ENCODE peak calls at places on chromosomes 12 and 14, in eight cellular contexts. N is ovary; U is left ventricle myocardium inferior; V is adrenal gland; G is endothelial cell of umbilical vein; Y is CD8-positive, alpha-beta memory T cell; O is stomach; W is fibroblast of lung. F is an unnamed sample.

GRCh38 chr12:107032266-107032665 is 45.3 kb upstream of the MTERF2 start:
- DNase-seq in N (no peak), U (no peak), V (no peak), G (no peak), Y (no peak), O (no peak), W (no peak), F (no peak)

GRCh38 chr14:88695873-88696272 is 96.9 kb downstream of the EML5 start:
- DNase-seq in N (no peak), U (no peak), V (no peak), G (no peak), Y (no peak), O (no peak), W (peak; percentile 3), F (no peak)

GRCh38 chr12:120677765-120678473 is 9.0 kb upstream of the MLEC start:
- DNase-seq in N (no peak), U (peak; percentile 47), V (peak; percentile 77), G (peak; percentile 78), Y (no peak), O (no peak), W (no peak), F (peak; percentile 27)

GRCh38 chr12:11649413-11650278 is at the start of gene ETV6:
- DNase-seq in N (peak; percentile 84), U (peak; percentile 64), V (peak; percentile 80), G (peak; percentile 82), Y (peak; percentile 36), O (peak; percentile 73), W (peak; percentile 97), F (peak; percentile 84)

GRCh38 chr14:59299731-59300130 is 111.3 kb downstream of the DAAM1 start:
- DNase-seq in N (no peak), U (no peak), V (no peak), G (no peak), Y (no peak), O (no peak), W (no peak), F (no peak)

GRCh38 chr14:33851366-33851765 is 99.5 kb downstream of the EGLN3 start:
- DNase-seq in N (no peak), U (no peak), V (no peak), G (no peak), Y (no peak), O (no peak), W (no peak), F (no peak)

GRCh38 chr12:22625671-22626251 is 790 bp downstream of the ETNK1 start:
- DNase-seq in N (peak; percentile 58), U (peak; percentile 14), V (peak; percentile 60), G (peak; percentile 67), Y (peak; percentile 22), O (peak; percentile 28), W (peak; percentile 43), F (peak; percentile 47)

GRCh38 chr14:89264196-89264800 is 152.7 kb downstream of the FOXN3 start:
- DNase-seq in N (no peak), U (no peak), V (no peak), G (no peak), Y (no peak), O (no peak), W (no peak), F (no peak)

GRCh38 chr14:101734241-101734847 is 27.2 kb upstream of the PPP2R5C start:
- DNase-seq in N (no peak), U (no peak), V (no peak), G (no peak), Y (no peak), O (no peak), W (no peak), F (no peak)

GRCh38 chr12:25195056-25195971 is at the start of the genes DNAI7 and ETFRF1:
- DNase-seq in N (peak; percentile 98), U (peak; percentile 99), V (peak; percentile 99), G (peak; percentile 96), Y (peak; percentile 96), O (peak; percentile 99), W (peak; percentile 91), F (peak; percentile 97)

GRCh38 chr12:131226345-131227265 is 272.9 kb downstream of the ADGRD1 start:
- DNase-seq in N (no peak), U (no peak), V (no peak), G (no peak), Y (no peak), O (no peak), W (no peak), F (no peak)

GRCh38 chr14:50633954-50634353 is 34.2 kb downstream of the SAV1 start:
- DNase-seq in N (no peak), U (no peak), V (no peak), G (no peak), Y (no peak), O (no peak), W (no peak), F (no peak)

GRCh38 chr12:52715416-52715815 is 12.1 kb upstream of the KRT77 start:
- DNase-seq in N (no peak), U (no peak), V (no peak), G (no peak), Y (no peak), O (peak; percentile 29), W (no peak), F (no peak)

GRCh38 chr12:92955997-92956663 is 27.0 kb upstream of the EEA1 start:
- DNase-seq in N (no peak), U (no peak), V (no peak), G (peak; percentile 80), Y (no peak), O (no peak), W (peak; percentile 71), F (peak; percentile 88)

GRCh38 chr12:71694099-71694820 is 8.4 kb downstream of the TMEM19 start:
- DNase-seq in N (no peak), U (no peak), V (no peak), G (no peak), Y (no peak), O (no peak), W (no peak), F (no peak)

GRCh38 chr12:108837680-108838079 is 19.7 kb downstream of the SSH1 start:
- DNase-seq in N (no peak), U (no peak), V (no peak), G (no peak), Y (no peak), O (no peak), W (no peak), F (no peak)
- H3K4me1 ChIP-seq in N (peaks cover 29% of the 10 kb centered on the region), U (peaks cover 98% of the 10 kb centered on the region), V (peaks cover 32% of the 10 kb centered on the region), G (peaks cover 77% of the 10 kb centered on the region), Y (peaks cover 24% of the 10 kb centered on the region), O (peaks cover 62% of the 10 kb centered on the region), W (peaks cover 54% of the 10 kb centered on the region), F (peaks cover 40% of the 10 kb centered on the region)

DNA sequence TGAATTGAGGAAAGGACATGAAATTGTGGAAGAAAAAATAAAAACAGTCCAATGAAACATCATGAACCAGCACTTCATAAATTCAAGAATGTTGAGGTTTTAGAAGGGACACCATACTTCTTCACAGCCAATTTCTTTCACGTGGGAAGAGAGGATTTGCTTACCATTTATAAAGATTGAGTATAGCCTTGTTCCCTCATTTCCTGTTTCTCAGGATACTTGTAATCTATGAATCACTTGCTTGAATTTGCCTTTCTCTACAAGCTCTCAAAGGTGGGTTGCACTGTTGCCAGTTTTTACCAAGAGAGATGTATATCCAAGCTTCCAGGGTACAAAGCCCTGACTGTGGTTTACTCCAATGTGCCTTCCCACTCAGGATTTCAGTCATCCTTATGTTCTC is 116.1 kb downstream of the DUSP6 start:
- DNase-seq in N (no peak), U (no peak), V (no peak), G (peak; percentile 82), Y (no peak), O (no peak), W (peak; percentile 50), F (no peak)
- H3K27ac ChIP-seq in N (no peak overlapping the region), U (peak overlapping the region; percentile 50), V (no peak overlapping the region), G (peak overlapping the region; percentile 39), Y (no peak overlapping the region), O (no peak overlapping the region), W (no peak overlapping the region), F (no peak overlapping the region)

GRCh38 chr12:64085996-64086395 is 136.1 kb downstream of the KICS2 start:
- DNase-seq in N (no peak), U (no peak), V (no peak), G (no peak), Y (no peak), O (no peak), W (peak; percentile 80), F (no peak)

GRCh38 chr12:64081020-64081419 is 141.1 kb downstream of the KICS2 start:
- DNase-seq in N (no peak), U (no peak), V (no peak), G (no peak), Y (no peak), O (no peak), W (no peak), F (peak; percentile 50)

GRCh38 chr12:64082866-64083268 is 139.2 kb downstream of the KICS2 start:
- DNase-seq in N (no peak), U (no peak), V (peak; percentile 35), G (no peak), Y (no peak), O (no peak), W (no peak), F (no peak)

GRCh38 chr12:64085154-64085553 is 136.9 kb downstream of the KICS2 start:
- DNase-seq in N (no peak), U (no peak), V (no peak), G (no peak), Y (no peak), O (no peak), W (no peak), F (no peak)

GRCh38 chr12:64083285-64084210 is 138.5 kb downstream of the KICS2 start:
- DNase-seq in N (peak; percentile 75), U (peak; percentile 71), V (peak; percentile 92), G (peak; percentile 61), Y (no peak), O (peak; percentile 87), W (peak; percentile 97), F (peak; percentile 96)
- H3K4me1 ChIP-seq in N (peaks cover 20% of the 10 kb centered on the region), U (peaks cover 59% of the 10 kb centered on the region), V (peaks cover 36% of the 10 kb centered on the region), G (peaks cover 9% of the 10 kb centered on the region), Y (no peaks in the 10 kb centered on the region), O (peaks cover 53% of the 10 kb centered on the region), W (peaks cover 20% of the 10 kb centered on the region), F (peaks cover 10% of the 10 kb centered on the region)

GRCh38 chr14:96215845-96216244 is 11.2 kb downstream of the BDKRB2 start:
- DNase-seq in N (no peak), U (no peak), V (no peak), G (no peak), Y (no peak), O (no peak), W (no peak), F (no peak)
- H3K27ac ChIP-seq in N (no peak overlapping the region), U (no peak overlapping the region), V (no peak overlapping the region), G (no peak overlapping the region), Y (no peak overlapping the region), O (no peak overlapping the region), W (no peak overlapping the region), F (no peak overlapping the region)

GRCh38 chr14:71036433-71036832 is 129.2 kb downstream of the PCNX1 start:
- DNase-seq in N (no peak), U (no peak), V (no peak), G (no peak), Y (no peak), O (no peak), W (no peak), F (no peak)
- H3K4me1 ChIP-seq in N (no peaks in the 10 kb centered on the region), U (no peaks in the 10 kb centered on the region), V (no peaks in the 10 kb centered on the region), G (no peaks in the 10 kb centered on the region), Y (no peaks in the 10 kb centered on the region), O (no peaks in the 10 kb centered on the region), W (no peaks in the 10 kb centered on the region), F (no peaks in the 10 kb centered on the region)

GRCh38 chr14:55126089-55126488 is 3.0 kb upstream of the LGALS3 start:
- DNase-seq in N (no peak), U (no peak), V (no peak), G (no peak), Y (no peak), O (no peak), W (no peak), F (no peak)
- H3K27ac ChIP-seq in N (no peak overlapping the region), U (peak overlapping the region; percentile 95), V (no peak overlapping the region), G (no peak overlapping the region), Y (no peak overlapping the region), O (peak overlapping the region; percentile 55), W (no peak overlapping the region), F (no peak overlapping the region)